ENCODE peak calls at places on chromosomes 16 and 17, in six cellular contexts. S is neuronal stem cell, G is tibial artery, F is left ventricle myocardium inferior, V is K562, M is SK-N-SH. O is an unnamed sample. For H3K4me1 and H3K9me3, the result is how much of the 10 kb centered on the place peaks cover.

GRCh38 chr17:76716146-76716833 is 5.5 kb upstream of the MXRA7 start:
- DNase-seq in S (no peak), G (peak), F (peak), V (peak), M (no peak), O (peak)

GRCh38 chr16:7400117-7400890 is 67.7 kb downstream of the RBFOX1 start:
- DNase-seq in S (no peak), G (no peak), F (no peak), V (no peak), M (no peak), O (no peak)

GRCh38 chr17:50630524-50631194 is 4.0 kb upstream of the ABCC3 start:
- DNase-seq in S (no peak), G (no peak), F (no peak), V (peak), M (peak), O (peak)

GRCh38 chr17:74231846-74232713 is 18.7 kb downstream of the TTYH2 start:
- DNase-seq in S (no peak), G (no peak), F (no peak), V (no peak), M (no peak), O (no peak)

GRCh38 chr16:22641030-22641671 is 130.5 kb downstream of the NPIPB5 start:
- DNase-seq in S (peak), G (no peak), F (no peak), V (no peak), M (no peak), O (no peak)

GRCh38 chr16:84557504-84557903 is 53.0 kb upstream of the MEAK7 start:
- DNase-seq in S (no peak), G (no peak), F (no peak), V (no peak), M (no peak), O (no peak)

GRCh38 chr16:48611329-48612137 is 1.6 kb upstream of the N4BP1 start:
- DNase-seq in S (no peak), G (no peak), F (no peak), V (peak), M (no peak), O (peak)

GRCh38 chr17:65346166-65346565 is 209.0 kb downstream of the RGS9 start:
- DNase-seq in S (no peak), G (no peak), F (no peak), V (no peak), M (no peak), O (no peak)

GRCh38 chr17:77331161-77331864 is 190.5 kb downstream of the SEC14L1 start:
- DNase-seq in S (peak), G (peak), F (peak), V (peak), M (peak), O (peak)

GRCh38 chr16:70574595-70575271 is 51.1 kb downstream of the SF3B3 start:
- DNase-seq in S (no peak), G (no peak), F (no peak), V (no peak), M (no peak), O (no peak)

GRCh38 chr17:2940352-2940751 is 123.1 kb downstream of the OR1D5 start:
- DNase-seq in S (no peak), G (peak), F (peak), V (no peak), M (no peak), O (peak)

GRCh38 chr17:32519769-32520701 is 33.2 kb downstream of the CDK5R1 start:
- DNase-seq in S (peak), G (peak), F (no peak), V (no peak), M (peak), O (peak)

GRCh38 chr16:22347100-22347820 is 27.2 kb downstream of the CDR2 start:
- DNase-seq in S (no peak), G (no peak), F (peak), V (no peak), M (no peak), O (no peak)

GRCh38 chr16:69376393-69377059 is 9.3 kb downstream of the TERF2 start:
- DNase-seq in S (no peak), G (no peak), F (no peak), V (no peak), M (no peak), O (no peak)

GRCh38 chr17:80978499-80979497 is 12.8 kb upstream of the CHMP6 start:
- DNase-seq in S (no peak), G (no peak), F (no peak), V (no peak), M (no peak), O (no peak)

GRCh38 chr17:74521701-74522201 is 9.5 kb downstream of the CD300LB start:
- DNase-seq in S (no peak), G (peak), F (no peak), V (no peak), M (no peak), O (peak)

GRCh38 chr16:64428463-64428862 is 693.4 kb downstream of the CDH11 start:
- DNase-seq in S (no peak), G (no peak), F (no peak), V (no peak), M (peak), O (no peak)

GRCh38 chr17:43543300-43543699 is 2.8 kb downstream of the ETV4 start:
- DNase-seq in S (no peak), G (no peak), F (no peak), V (no peak), M (no peak), O (no peak)

GRCh38 chr17:20095366-20096080 is 86.4 kb downstream of the SPECC1 start:
- DNase-seq in S (peak), G (peak), F (peak), V (peak), M (peak), O (peak)

GRCh38 chr17:20092292-20092867 is 83.2 kb downstream of the SPECC1 start:
- DNase-seq in S (no peak), G (no peak), F (no peak), V (no peak), M (no peak), O (no peak)

GRCh38 chr17:20091161-20092029 is 82.2 kb downstream of the SPECC1 start:
- DNase-seq in S (no peak), G (peak), F (peak), V (no peak), M (no peak), O (no peak)

GRCh38 chr17:20094777-20095176 is 85.6 kb downstream of the SPECC1 start:
- DNase-seq in S (no peak), G (no peak), F (no peak), V (no peak), M (no peak), O (no peak)

GRCh38 chr17:20092973-20093626 is 83.9 kb downstream of the SPECC1 start:
- DNase-seq in S (no peak), G (no peak), F (no peak), V (no peak), M (no peak), O (no peak)
- H3K27ac ChIP-seq in S (no peak), G (peak), F (peak), V (no peak), M (no peak), O (no peak)

DNA sequence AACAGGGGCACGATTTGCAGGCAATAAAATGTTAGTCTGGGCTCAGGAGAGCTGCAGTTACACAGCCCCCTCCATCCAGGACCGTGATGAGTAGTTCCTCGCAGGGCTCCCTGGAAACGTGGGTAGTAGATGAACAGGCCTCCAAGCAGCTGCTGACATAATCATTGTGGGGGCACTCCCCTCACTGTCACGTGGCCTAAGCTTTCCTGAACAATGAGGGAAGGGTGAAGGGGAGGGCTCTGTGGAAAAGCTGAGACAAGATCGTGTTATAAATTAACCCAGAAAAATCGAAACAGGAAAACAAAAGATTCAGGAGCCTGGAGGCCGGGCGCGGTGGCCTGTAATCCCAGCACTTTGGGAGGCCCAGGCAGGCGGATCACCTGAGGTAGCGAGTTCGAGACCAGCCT is 1.3 kb upstream of the PER1 start:
- DNase-seq in S (no peak), G (peak), F (peak), V (peak), M (no peak), O (peak)
- H3K4me1 ChIP-seq in S (under half), G (under half), F (half or more), V (under half), M (under half), O (half or more)

DNA sequence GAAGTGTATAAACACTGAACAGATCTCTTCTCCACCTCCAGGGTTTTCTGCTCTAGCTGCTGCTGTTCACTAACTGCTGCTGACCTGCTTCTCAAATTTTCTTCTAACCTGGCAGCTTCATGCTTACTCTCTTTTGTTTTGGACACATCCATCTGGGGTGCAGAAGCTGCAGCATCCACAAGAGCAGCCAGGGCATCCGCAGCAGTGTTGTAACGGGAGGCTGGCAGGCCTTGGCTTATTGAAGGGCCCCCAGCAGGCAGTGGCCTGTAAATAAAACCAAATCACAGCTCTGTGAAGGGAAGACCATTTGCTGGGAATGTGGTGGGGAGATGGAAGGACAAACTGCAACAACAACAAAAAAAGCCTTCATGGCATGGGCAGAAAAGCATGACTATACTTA is 62.0 kb downstream of the TTC19 start:
- DNase-seq in S (no peak), G (no peak), F (no peak), V (no peak), M (no peak), O (no peak)
- H3K9me3 ChIP-seq in S (under half), G (under half), F (under half), V (under half), M (under half), O (under half)

DNA sequence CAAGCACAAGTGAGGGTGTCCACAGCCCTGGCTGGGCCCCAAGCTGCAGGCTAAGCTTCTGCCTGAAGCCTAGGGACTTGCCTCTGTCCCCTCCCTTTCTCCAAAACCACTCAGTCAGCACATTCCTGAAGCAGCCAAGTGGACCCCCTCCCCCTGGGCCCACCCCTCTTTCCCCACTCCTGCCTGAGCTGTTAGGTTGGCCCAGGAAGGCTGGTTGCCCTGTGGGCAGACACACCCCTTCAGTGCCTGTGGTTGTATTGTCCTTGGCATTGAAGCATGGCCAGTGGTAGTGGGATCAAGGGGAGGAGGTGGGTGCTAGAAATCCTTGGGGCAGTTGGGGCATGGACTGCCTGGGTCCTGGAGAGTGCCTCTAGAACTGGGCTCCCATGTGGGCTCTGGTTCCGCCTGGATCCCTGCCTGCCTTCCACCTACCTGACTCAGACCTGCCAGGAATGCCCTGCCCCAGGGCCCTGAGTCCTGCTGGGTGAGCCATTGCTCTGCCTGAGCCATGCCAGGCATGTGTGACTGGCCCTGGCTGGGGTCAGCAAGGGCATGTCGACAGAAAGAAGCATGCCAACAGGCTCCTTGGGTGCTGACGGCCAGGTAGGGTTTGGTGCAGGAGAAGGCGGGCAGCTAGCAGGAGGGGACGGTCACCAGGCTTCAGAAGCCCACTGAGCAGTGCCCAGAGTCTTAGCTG is 2.1 kb downstream of the TRAF4 start:
- DNase-seq in S (no peak), G (no peak), F (no peak), V (no peak), M (no peak), O (peak)
- H3K27ac ChIP-seq in S (peak), G (peak), F (peak), V (peak), M (peak), O (peak)

GRCh38 chr16:57648125-57648524 is 19.7 kb downstream of the ADGRG1 start:
- DNase-seq in S (no peak), G (no peak), F (no peak), V (no peak), M (no peak), O (no peak)
- H3K4me1 ChIP-seq in S (under half), G (under half), F (half or more), V (under half), M (under half), O (half or more)

DNA sequence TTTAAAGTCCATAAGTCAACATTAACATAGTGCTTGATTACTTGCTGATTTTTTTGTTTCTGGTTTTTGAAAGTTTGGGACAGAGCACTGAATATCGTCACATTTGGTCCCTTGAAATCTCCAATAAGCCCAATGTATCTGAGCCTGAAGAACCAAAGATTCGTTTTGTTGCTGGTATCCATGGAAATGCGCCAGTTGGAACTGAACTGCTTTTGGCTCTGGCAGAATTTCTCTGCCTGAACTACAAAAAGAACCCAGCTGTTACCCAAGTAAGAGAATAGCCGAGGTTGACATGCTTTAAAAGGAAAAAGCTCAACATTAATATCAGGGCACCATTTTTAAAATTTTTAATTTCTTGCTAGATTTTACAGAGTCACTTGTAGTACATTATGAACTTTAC is 27.7 kb upstream of the GOSR1 start:
- DNase-seq in S (no peak), G (peak), F (no peak), V (no peak), M (no peak), O (no peak)
- H3K9me3 ChIP-seq in S (under half), G (under half), F (under half), V (under half), M (under half), O (under half)

DNA sequence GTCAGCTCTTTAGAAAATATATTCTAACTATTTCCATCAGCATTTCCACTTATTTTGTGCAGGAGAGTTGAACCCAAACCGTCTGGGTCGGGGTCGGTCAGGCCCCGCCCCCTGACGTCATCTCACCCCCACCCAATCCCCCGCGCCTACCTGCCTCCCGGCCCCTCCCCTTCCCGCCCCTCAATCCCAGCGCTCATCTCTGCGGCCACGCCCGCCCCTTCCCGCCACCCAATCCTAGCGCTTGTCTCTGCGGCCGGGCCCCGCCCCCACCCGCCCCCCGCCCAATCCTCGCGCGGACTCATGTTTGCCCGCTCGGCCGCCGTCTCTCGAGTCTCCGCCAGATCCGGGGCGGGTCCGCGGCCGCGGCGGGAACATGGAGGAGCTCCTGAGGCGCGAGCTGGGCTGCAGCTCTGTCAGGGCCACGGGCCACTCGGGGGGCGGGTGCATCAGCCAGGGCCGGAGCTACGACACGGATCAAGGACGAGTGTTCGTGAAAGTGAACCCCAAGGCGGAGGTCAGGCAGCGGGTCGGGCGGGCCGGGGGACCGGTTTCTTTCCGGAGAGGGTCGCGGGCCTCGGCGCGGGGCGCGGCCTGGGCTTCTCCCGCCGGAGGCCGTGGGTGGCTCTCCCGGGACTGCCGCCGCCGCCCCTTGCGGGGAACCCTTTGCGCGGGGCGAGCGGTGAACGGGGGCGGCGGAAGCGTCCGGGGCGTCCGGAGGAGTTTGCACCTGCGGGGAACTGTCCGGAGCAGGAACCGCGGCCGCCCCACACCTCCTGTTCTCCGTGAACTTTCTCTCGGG is at the start of gene FN3KRP:
- DNase-seq in S (peak), G (peak), F (peak), V (peak), M (peak), O (peak)
- H3K27ac ChIP-seq in S (no peak), G (peak), F (peak), V (peak), M (peak), O (peak)

GRCh38 chr17:6358131-6358530 is 76.8 kb downstream of the AIPL1 start:
- DNase-seq in S (no peak), G (no peak), F (no peak), V (no peak), M (no peak), O (no peak)
- H3K4me1 ChIP-seq in S (under half), G (under half), F (under half), V (under half), M (under half), O (under half)

GRCh38 chr17:57154896-57155295 is 69.8 kb downstream of the AKAP1 start:
- DNase-seq in S (no peak), G (no peak), F (no peak), V (no peak), M (no peak), O (no peak)

GRCh38 chr17:57152916-57153528 is 68.0 kb downstream of the AKAP1 start:
- DNase-seq in S (no peak), G (no peak), F (no peak), V (no peak), M (no peak), O (no peak)

DNA sequence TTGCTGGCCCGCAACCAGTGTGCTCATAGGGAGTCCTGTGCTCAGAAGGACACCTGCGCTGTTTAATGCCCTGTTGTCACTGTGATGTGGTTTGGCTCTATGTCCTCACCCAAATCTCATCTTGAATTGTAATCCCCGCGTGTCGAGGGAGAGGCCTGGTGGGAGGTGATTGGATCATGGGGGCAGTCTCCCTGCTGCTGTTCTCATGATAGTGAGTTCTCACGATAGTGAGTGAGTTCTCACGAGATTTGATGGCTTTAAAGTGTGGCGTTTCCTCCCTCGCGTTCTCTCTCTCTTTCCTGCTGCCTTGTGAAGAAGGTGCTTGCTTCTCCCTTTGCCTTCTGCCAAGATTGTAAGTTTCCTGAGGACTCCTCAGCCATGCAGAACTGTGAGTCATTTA is 66.8 kb downstream of the AKAP1 start:
- DNase-seq in S (no peak), G (no peak), F (no peak), V (no peak), M (no peak), O (no peak)
- H3K9me3 ChIP-seq in S (under half), G (under half), F (under half), V (under half), M (under half), O (under half)

GRCh38 chr17:63676540-63676933 is 23.4 kb downstream of the LIMD2 start:
- DNase-seq in S (no peak), G (no peak), F (no peak), V (no peak), M (no peak), O (no peak)
- H3K27ac ChIP-seq in S (no peak), G (no peak), F (peak), V (no peak), M (peak), O (peak)

O was measured in stomach.